ENCODE peak calls at places on chromosome 12, in seven cellular contexts. H is sigmoid colon; I is astrocyte of the spinal cord; D is CD4-positive, alpha-beta T cell; U is GM20000; G is IMR-90; L is AG09319. W is an unnamed sample.

GRCh38 chr12:65725376-65725775 is 98.9 kb upstream of the HMGA2 start:
- DNase-seq in H (no peak), I (peak), D (no peak), U (no peak), G (peak), L (no peak), W (no peak)

GRCh38 chr12:121776190-121777098 is 17.0 kb downstream of the RHOF start:
- DNase-seq in H (peak), I (peak), D (peak), U (peak), G (peak), L (no peak), W (no peak)

GRCh38 chr12:19018302-19018980 is 111.1 kb upstream of the PLEKHA5 start:
- DNase-seq in H (no peak), I (peak), D (no peak), U (no peak), G (peak), L (peak), W (no peak)

GRCh38 chr12:31008241-31008711 is 65.4 kb upstream of the DDX11 start:
- DNase-seq in H (peak), I (no peak), D (no peak), U (no peak), G (no peak), L (no peak), W (peak)

GRCh38 chr12:75834591-75834990 is 197.0 kb downstream of the PHLDA1 start:
- DNase-seq in H (no peak), I (no peak), D (no peak), U (no peak), G (peak), L (no peak), W (no peak)

GRCh38 chr12:67366530-67367196 is 97.5 kb downstream of the CAND1 start:
- DNase-seq in H (no peak), I (peak), D (no peak), U (no peak), G (peak), L (peak), W (no peak)

GRCh38 chr12:105740970-105741725 is 397.6 kb downstream of the NUAK1 start:
- DNase-seq in H (peak), I (peak), D (no peak), U (no peak), G (peak), L (no peak), W (no peak)

GRCh38 chr12:102960766-102961487 is 3.5 kb downstream of the ASCL1 start:
- DNase-seq in H (no peak), I (no peak), D (no peak), U (no peak), G (no peak), L (no peak), W (no peak)

GRCh38 chr12:65631621-65632111 is 192.6 kb upstream of the HMGA2 start:
- DNase-seq in H (no peak), I (peak), D (no peak), U (no peak), G (peak), L (peak), W (no peak)

GRCh38 chr12:13982010-13982409 is 608 bp upstream of the GRIN2B start:
- DNase-seq in H (no peak), I (no peak), D (no peak), U (no peak), G (no peak), L (no peak), W (no peak)

GRCh38 chr12:32399045-32399372 is 349 bp upstream of the FGD4 start:
- DNase-seq in H (no peak), I (no peak), D (no peak), U (no peak), G (no peak), L (no peak), W (no peak)

GRCh38 chr12:25759752-25760151 is 198.7 kb upstream of the RASSF8 start:
- DNase-seq in H (no peak), I (no peak), D (no peak), U (no peak), G (peak), L (no peak), W (no peak)

GRCh38 chr12:118193958-118194357 is 58.0 kb downstream of the PEBP1 start:
- DNase-seq in H (no peak), I (no peak), D (no peak), U (no peak), G (no peak), L (no peak), W (no peak)

GRCh38 chr12:34402228-34402898 is 380.1 kb downstream of the ALG10 start:
- DNase-seq in H (peak), I (no peak), D (peak), U (no peak), G (no peak), L (no peak), W (peak)

GRCh38 chr12:9710584-9711375 is 22.1 kb downstream of the CLECL1 start:
- DNase-seq in H (no peak), I (no peak), D (no peak), U (no peak), G (no peak), L (no peak), W (no peak)

GRCh38 chr12:85947286-85947685 is 73.2 kb downstream of the NTS start:
- DNase-seq in H (no peak), I (no peak), D (no peak), U (no peak), G (no peak), L (no peak), W (peak)

GRCh38 chr12:92365836-92366235 is 220.2 kb upstream of the BTG1 start:
- DNase-seq in H (no peak), I (no peak), D (no peak), U (no peak), G (no peak), L (no peak), W (no peak)

GRCh38 chr12:44875954-44876553 is at the start of gene NELL2:
- DNase-seq in H (no peak), I (peak), D (peak), U (peak), G (no peak), L (no peak), W (no peak)

GRCh38 chr12:4819654-4820053 is 90.1 kb upstream of the KCNA1 start:
- DNase-seq in H (no peak), I (no peak), D (no peak), U (peak), G (peak), L (no peak), W (no peak)

GRCh38 chr12:117064596-117064995 is 34.6 kb downstream of the TESC start:
- DNase-seq in H (no peak), I (no peak), D (no peak), U (no peak), G (no peak), L (no peak), W (no peak)

GRCh38 chr12:121748571-121749265 is 36.2 kb downstream of the TMEM120B start:
- DNase-seq in H (no peak), I (peak), D (no peak), U (no peak), G (peak), L (no peak), W (no peak)

GRCh38 chr12:110245278-110245868 is 35.7 kb upstream of the ATP2A2 start:
- DNase-seq in H (no peak), I (no peak), D (peak), U (peak), G (no peak), L (no peak), W (no peak)

GRCh38 chr12:93380480-93381121 is 2.9 kb downstream of the NUDT4 start:
- DNase-seq in H (no peak), I (peak), D (no peak), U (no peak), G (peak), L (no peak), W (no peak)

GRCh38 chr12:15899282-15899870 is 11.8 kb upstream of the DERA start:
- DNase-seq in H (no peak), I (no peak), D (no peak), U (no peak), G (no peak), L (no peak), W (no peak)

GRCh38 chr12:45989277-45989856 is 1.0 kb downstream of the SCAF11 start:
- DNase-seq in H (no peak), I (no peak), D (peak), U (no peak), G (peak), L (no peak), W (no peak)

GRCh38 chr12:54749191-54749818 is 101.1 kb upstream of the DCD start:
- DNase-seq in H (no peak), I (peak), D (peak), U (peak), G (peak), L (peak), W (no peak)

GRCh38 chr12:92675092-92675865 is 27.5 kb upstream of the PLEKHG7 start:
- DNase-seq in H (no peak), I (no peak), D (no peak), U (no peak), G (peak), L (no peak), W (no peak)

GRCh38 chr12:78671295-78671694 is 193.3 kb upstream of the SYT1 start:
- DNase-seq in H (no peak), I (peak), D (no peak), U (no peak), G (peak), L (peak), W (no peak)

GRCh38 chr12:24039113-24039525 is 89.6 kb upstream of the SOX5 start:
- DNase-seq in H (no peak), I (peak), D (no peak), U (no peak), G (peak), L (peak), W (no peak)

GRCh38 chr12:77667101-77667500 is 163.6 kb upstream of the NAV3 start:
- DNase-seq in H (no peak), I (peak), D (no peak), U (no peak), G (peak), L (no peak), W (no peak)

GRCh38 chr12:6336859-6337744 is 4.8 kb downstream of the TNFRSF1A start:
- DNase-seq in H (no peak), I (no peak), D (peak), U (peak), G (no peak), L (no peak), W (peak)

GRCh38 chr12:44287545-44287944 is 451.7 kb downstream of the TMEM117 start:
- DNase-seq in H (no peak), I (no peak), D (no peak), U (no peak), G (peak), L (no peak), W (no peak)

GRCh38 chr12:113222730-113223531 is 1.7 kb downstream of the TPCN1 start:
- DNase-seq in H (peak), I (peak), D (no peak), U (no peak), G (peak), L (peak), W (no peak)

GRCh38 chr12:25959069-25959961 is 833 bp downstream of the RASSF8 start:
- DNase-seq in H (peak), I (peak), D (no peak), U (peak), G (peak), L (peak), W (no peak)

GRCh38 chr12:50066402-50066801 is 9.0 kb downstream of the ASIC1 start:
- DNase-seq in H (peak), I (peak), D (no peak), U (no peak), G (peak), L (peak), W (no peak)

GRCh38 chr12:50282581-50283229 is 615 bp downstream of the LIMA1 start:
- DNase-seq in H (no peak), I (peak), D (no peak), U (no peak), G (peak), L (no peak), W (no peak)

GRCh38 chr12:96094201-96094600 is 58.8 kb upstream of the LTA4H start:
- DNase-seq in H (no peak), I (peak), D (no peak), U (no peak), G (no peak), L (no peak), W (no peak)

GRCh38 chr12:69647178-69647577 is 36.5 kb upstream of the LRRC10 start:
- DNase-seq in H (no peak), I (no peak), D (no peak), U (no peak), G (no peak), L (no peak), W (no peak)

GRCh38 chr12:32777776-32778175 is 22.1 kb upstream of the YARS2 start:
- DNase-seq in H (no peak), I (peak), D (no peak), U (no peak), G (no peak), L (no peak), W (no peak)

DNA sequence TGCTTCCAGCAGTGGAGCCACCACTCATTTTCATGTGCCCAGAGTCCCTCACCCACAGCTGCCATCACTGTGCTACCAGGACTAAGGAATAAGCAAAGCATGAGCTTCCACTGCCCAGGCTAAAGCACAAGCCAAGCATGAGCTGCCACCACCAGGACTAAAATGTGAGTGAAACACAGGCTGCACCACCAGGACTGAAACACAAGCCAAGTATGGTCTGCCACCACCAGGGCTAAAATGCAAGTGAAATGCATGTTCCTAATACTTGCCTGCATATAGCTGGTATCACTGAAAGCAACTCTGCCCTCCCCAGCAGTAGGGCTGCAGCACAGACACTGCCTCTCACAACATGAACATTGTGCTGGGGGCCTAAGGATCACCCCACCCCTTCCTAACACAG is 30.0 kb downstream of the CEP83 start:
- DNase-seq in H (no peak), I (no peak), D (no peak), U (no peak), G (no peak), L (no peak), W (no peak)
- TF ChIP-seq CTCF in H (no peak), I (no peak), D (no peak), U (no peak), G (no peak), L (no peak), W (no peak)

GRCh38 chr12:114381177-114381576 is 24.8 kb downstream of the TBX5 start:
- DNase-seq in H (no peak), I (no peak), D (no peak), U (no peak), G (no peak), L (no peak), W (no peak)
- TF ChIP-seq CTCF in H (no peak), I (no peak), D (no peak), U (no peak), G (no peak), L (no peak), W (no peak)

DNA sequence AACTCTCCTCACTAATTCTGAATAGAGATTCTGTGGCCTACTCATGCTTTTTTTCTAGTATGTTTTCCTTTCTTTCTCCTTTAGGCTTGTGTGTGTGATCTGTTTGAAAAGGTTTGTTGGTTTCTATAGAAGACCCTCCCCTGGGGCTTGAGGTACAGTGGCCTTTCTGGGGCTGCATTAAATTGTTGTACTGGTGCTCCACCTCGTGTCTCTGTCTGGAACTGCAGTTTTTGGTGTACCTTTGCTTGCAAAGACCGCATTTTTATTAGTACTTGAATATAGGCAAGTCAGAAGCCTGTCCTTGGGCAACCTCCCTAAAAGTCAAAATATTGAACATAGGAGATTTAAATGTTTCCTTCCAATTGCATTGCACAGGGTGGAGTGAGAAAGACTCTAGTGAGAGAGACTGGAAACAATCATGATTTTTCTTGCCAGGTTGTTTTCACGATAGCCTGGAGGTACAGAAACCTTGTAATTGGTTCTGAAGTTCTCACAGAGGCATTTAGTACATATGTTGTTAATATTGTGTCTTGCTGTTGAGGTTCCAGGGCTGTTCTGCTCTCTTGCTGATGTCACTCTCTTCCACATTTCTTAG is 39.0 kb downstream of the SLCO1B1 start:
- DNase-seq in H (no peak), I (peak), D (no peak), U (peak), G (peak), L (peak), W (no peak)
- TF ChIP-seq CTCF in H (peak), I (peak), D (peak), U (peak), G (peak), L (peak), W (peak)

DNA sequence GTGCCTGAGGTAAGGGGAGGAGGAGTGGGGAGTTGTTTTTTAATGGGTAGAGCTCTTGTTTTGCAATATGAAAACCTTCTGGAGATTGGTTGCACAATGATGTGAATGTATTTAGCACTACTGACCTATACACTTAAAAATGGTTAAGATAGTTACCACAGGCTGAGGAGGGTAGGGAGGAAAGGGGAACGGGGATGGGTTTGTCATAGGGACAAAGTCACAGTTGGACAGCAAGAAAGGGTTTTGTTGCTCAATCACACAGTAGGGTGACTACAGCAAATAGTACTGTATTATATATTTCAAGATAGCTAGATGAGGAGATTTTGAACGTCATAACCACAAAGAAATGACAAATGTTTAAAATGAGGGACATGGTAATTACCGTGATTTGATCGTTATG is 1562.4 kb downstream of the AACS start:
- DNase-seq in H (no peak), I (no peak), D (no peak), U (no peak), G (no peak), L (no peak), W (no peak)
- TF ChIP-seq CTCF in H (no peak), I (no peak), D (no peak), U (no peak), G (no peak), L (no peak), W (no peak)

GRCh38 chr12:12786716-12787601 is 1.5 kb downstream of the APOLD1 start:
- DNase-seq in H (peak), I (peak), D (peak), U (peak), G (peak), L (peak), W (no peak)
- TF ChIP-seq CTCF in H (peak), I (no peak), D (no peak), U (no peak), G (no peak), L (no peak), W (peak)

GRCh38 chr12:48084841-48085460 is 20.9 kb downstream of the SENP1 start:
- DNase-seq in H (no peak), I (no peak), D (no peak), U (no peak), G (no peak), L (no peak), W (no peak)
- TF ChIP-seq CTCF in H (no peak), I (no peak), D (no peak), U (no peak), G (no peak), L (no peak), W (no peak)